ENCODE peak calls at places on chromosomes 13 and 19, in eight cellular contexts. J, L, H, N, M, P, I and V are unnamed samples.

GRCh38 chr13:76816394-76816793 is 69.8 kb downstream of the KCTD12 start:
- DNase-seq in J (no peak), N (no peak), P (peak; percentile 45), L (no peak), M (peak; percentile 13), H (no peak), I (no peak), V (no peak)

GRCh38 chr13:103282571-103283450 is 216.6 kb upstream of the SLC10A2 start:
- DNase-seq in M (peak; percentile 95), I (no peak), P (no peak), L (no peak), N (no peak), H (no peak), J (no peak), V (no peak)

GRCh38 chr13:114012921-114013320 is 39.0 kb upstream of the C13orf46 start:
- DNase-seq in P (no peak), I (peak; percentile 54), H (no peak), N (no peak), L (no peak), J (no peak), M (no peak), V (no peak)

GRCh38 chr13:40388617-40389016 is 277.8 kb downstream of the FOXO1 start:
- DNase-seq in I (peak; percentile 89), H (peak; percentile 71), J (no peak), M (no peak), N (no peak), L (peak; percentile 45), P (peak; percentile 94), V (peak; percentile 73)

GRCh38 chr19:40517248-40517647 is 50.4 kb downstream of the SPTBN4 start:
- DNase-seq in N (no peak), P (no peak), L (no peak), M (no peak), H (no peak), J (no peak), I (no peak), V (no peak)

GRCh38 chr13:88932950-88933349 is 1261.8 kb downstream of the SLITRK5 start:
- DNase-seq in H (no peak), J (no peak), L (no peak), M (no peak), P (no peak), N (no peak), I (no peak), V (no peak)

GRCh38 chr19:53328967-53329366 is 4.6 kb upstream of the ZNF845 start:
- DNase-seq in N (no peak), L (no peak), I (no peak), M (no peak), H (no peak), J (no peak), P (peak; percentile 25), V (no peak)

GRCh38 chr19:35731779-35732405 is 10.4 kb downstream of the IGFLR1 start:
- DNase-seq in M (no peak), N (no peak), L (no peak), H (no peak), I (no peak), P (no peak), J (no peak), V (no peak)

GRCh38 chr13:30865131-30866009 is 40.7 kb upstream of the MEDAG start:
- DNase-seq in H (peak; percentile 71), I (peak; percentile 74), L (peak; percentile 28), J (peak; percentile 41), M (peak; percentile 89), P (peak; percentile 64), N (peak; percentile 61), V (peak; percentile 45)

GRCh38 chr19:13015361-13016231 is 20.3 kb downstream of the NFIX start:
- DNase-seq in P (no peak), I (no peak), J (no peak), M (no peak), H (no peak), N (no peak), L (no peak), V (no peak)

GRCh38 chr13:59680429-59681024 is 483.2 kb downstream of the DIAPH3 start:
- DNase-seq in H (no peak), M (peak; percentile 42), J (no peak), L (no peak), P (no peak), I (no peak), N (no peak), V (no peak)

GRCh38 chr19:47713046-47714021 is at the start of gene EHD2:
- DNase-seq in J (no peak), N (peak; percentile 2), I (no peak), P (peak; percentile 47), M (peak; percentile 81), H (peak; percentile 48), L (peak; percentile 31), V (peak; percentile 59)

GRCh38 chr19:29329460-29330134 is 116.6 kb upstream of the UQCRFS1 start:
- DNase-seq in M (no peak), N (no peak), L (no peak), P (peak; percentile 27), I (no peak), J (no peak), H (no peak), V (no peak)

GRCh38 chr19:16702123-16702522 is 17.5 kb upstream of the NWD1 start:
- DNase-seq in M (peak; percentile 93), N (no peak), P (no peak), J (no peak), H (no peak), I (no peak), L (no peak), V (no peak)

GRCh38 chr19:44554641-44555246 is 25.3 kb upstream of the CEACAM20 start:
- DNase-seq in P (no peak), L (no peak), H (no peak), N (no peak), I (no peak), M (no peak), J (no peak), V (no peak)

GRCh38 chr13:72458701-72459100 is 268.7 kb downstream of the MZT1 start:
- DNase-seq in P (no peak), H (no peak), N (no peak), L (no peak), I (no peak), M (no peak), J (no peak), V (no peak)

GRCh38 chr19:58546131-58546530 is 2.3 kb downstream of the TRIM28 start:
- DNase-seq in H (no peak), P (no peak), N (no peak), M (no peak), I (no peak), L (no peak), J (no peak), V (no peak)